ENCODE peak calls at places on chromosomes 12 and 14, in five cellular contexts. Q, J, B, O and G are unnamed samples.

GRCh38 chr14:70665448-70666363 is 24.0 kb downstream of the TTC9 start:
- DNase-seq in Q (peak; percentile 62), J (no peak), B (no peak), O (peak; percentile 87), G (peak; percentile 94)

GRCh38 chr12:24172773-24173447 is 223.4 kb upstream of the SOX5 start:
- DNase-seq in Q (peak; percentile 26), J (no peak), B (no peak), O (no peak), G (no peak)

GRCh38 chr14:71555654-71556559 is 376.3 kb upstream of the RGS6 start:
- DNase-seq in Q (no peak), J (no peak), B (peak; percentile 87), O (peak; percentile 13), G (no peak)

GRCh38 chr12:32671930-32672785 is 6.9 kb upstream of the DNM1L start:
- DNase-seq in Q (peak; percentile 51), J (no peak), B (peak; percentile 45), O (peak; percentile 74), G (peak; percentile 63)

GRCh38 chr12:2613674-2614073 is 181.1 kb upstream of the FKBP4 start:
- DNase-seq in Q (no peak), J (no peak), B (peak; percentile 51), O (peak; percentile 96), G (peak; percentile 72)

GRCh38 chr12:77299910-77300772 is 234.8 kb upstream of the E2F7 start:
- DNase-seq in Q (no peak), J (no peak), B (no peak), O (peak; percentile 72), G (peak; percentile 93)

GRCh38 chr14:33987565-33988080 is 36.7 kb upstream of the EGLN3 start:
- DNase-seq in Q (peak; percentile 18), J (no peak), B (no peak), O (no peak), G (no peak)

GRCh38 chr14:48955857-48956256 is 630.3 kb downstream of the RPS29 start:
- DNase-seq in Q (no peak), J (no peak), B (no peak), O (no peak), G (no peak)

GRCh38 chr14:54698501-54698900 is 131.6 kb downstream of the SAMD4A start:
- DNase-seq in Q (no peak), J (peak; percentile 47), B (no peak), O (no peak), G (no peak)

GRCh38 chr12:95484524-95484923 is 10.6 kb downstream of the METAP2 start:
- DNase-seq in Q (no peak), J (no peak), B (no peak), O (no peak), G (peak; percentile 46)

GRCh38 chr14:53608369-53608768 is 348.3 kb downstream of the BMP4 start:
- DNase-seq in Q (no peak), J (no peak), B (no peak), O (peak; percentile 29), G (peak; percentile 88)

GRCh38 chr14:81193924-81194633 is 26.7 kb downstream of the GTF2A1 start:
- DNase-seq in Q (no peak), J (no peak), B (peak; percentile 35), O (no peak), G (peak; percentile 57)

GRCh38 chr14:37655418-37655817 is 60.0 kb downstream of the TTC6 start:
- DNase-seq in Q (no peak), J (no peak), B (no peak), O (no peak), G (peak; percentile 82)

GRCh38 chr14:104264495-104265265 is 126.3 kb downstream of the KIF26A start:
- DNase-seq in Q (no peak), J (no peak), B (no peak), O (no peak), G (no peak)

GRCh38 chr12:58557156-58557555 is 363.1 kb downstream of the LRIG3 start:
- DNase-seq in Q (no peak), J (no peak), B (no peak), O (peak; percentile 80), G (peak; percentile 84)

GRCh38 chr14:35051796-35052195 is 5.7 kb downstream of the FAM177A1 start:
- DNase-seq in Q (no peak), J (no peak), B (no peak), O (no peak), G (peak; percentile 78)

GRCh38 chr14:81219821-81220487 is 805 bp downstream of the GTF2A1 start:
- DNase-seq in Q (peak; percentile 65), J (peak; percentile 60), B (peak; percentile 42), O (no peak), G (peak; percentile 24)